ENCODE peak calls at places on chromosomes 11 and 22, in eight cellular contexts. One of them, this sample, is unnamed. For H3K4me1, the result is how much of the 10 kb centered on the place peaks cover.

GRCh38 chr11:65435330-65435931 is 12.8 kb downstream of the NEAT1 start:
- DNase-seq in GM23248: peak
- DNase-seq in transverse colon: peak
- DNase-seq in lung: no peak
- DNase-seq in mammary epithelial cell: no peak
- DNase-seq in neural progenitor cell: no peak
- DNase-seq in cardiac muscle cell: no peak
- DNase-seq in IMR-90: peak
- DNase-seq in this sample: peak

GRCh38 chr11:34599406-34599901 is 21.4 kb upstream of the EHF start:
- DNase-seq in GM23248: peak
- DNase-seq in transverse colon: no peak
- DNase-seq in lung: no peak
- DNase-seq in mammary epithelial cell: peak
- DNase-seq in neural progenitor cell: no peak
- DNase-seq in cardiac muscle cell: peak
- DNase-seq in IMR-90: peak
- DNase-seq in this sample: no peak

GRCh38 chr11:11628651-11629050 is 6.8 kb upstream of the GALNT18 start:
- DNase-seq in GM23248: no peak
- DNase-seq in transverse colon: no peak
- DNase-seq in lung: no peak
- DNase-seq in mammary epithelial cell: no peak
- DNase-seq in neural progenitor cell: no peak
- DNase-seq in cardiac muscle cell: no peak
- DNase-seq in IMR-90: no peak
- DNase-seq in this sample: no peak

GRCh38 chr11:82494988-82495432 is 238.7 kb downstream of the FAM181B start:
- DNase-seq in GM23248: no peak
- DNase-seq in transverse colon: no peak
- DNase-seq in lung: no peak
- DNase-seq in mammary epithelial cell: peak
- DNase-seq in neural progenitor cell: peak
- DNase-seq in cardiac muscle cell: no peak
- DNase-seq in IMR-90: no peak
- DNase-seq in this sample: no peak

GRCh38 chr11:14554959-14555358 is 34.8 kb upstream of the PSMA1 start:
- DNase-seq in GM23248: no peak
- DNase-seq in transverse colon: no peak
- DNase-seq in lung: no peak
- DNase-seq in mammary epithelial cell: no peak
- DNase-seq in neural progenitor cell: no peak
- DNase-seq in cardiac muscle cell: peak
- DNase-seq in IMR-90: no peak
- DNase-seq in this sample: no peak

GRCh38 chr11:118200901-118201680 is 23.7 kb downstream of the JAML start:
- DNase-seq in GM23248: no peak
- DNase-seq in transverse colon: no peak
- DNase-seq in lung: no peak
- DNase-seq in mammary epithelial cell: no peak
- DNase-seq in neural progenitor cell: no peak
- DNase-seq in cardiac muscle cell: no peak
- DNase-seq in IMR-90: no peak
- DNase-seq in this sample: no peak

GRCh38 chr11:11279956-11280689 is 72.9 kb downstream of the CSNK2A3 start:
- DNase-seq in GM23248: peak
- DNase-seq in transverse colon: no peak
- DNase-seq in lung: no peak
- DNase-seq in mammary epithelial cell: no peak
- DNase-seq in neural progenitor cell: no peak
- DNase-seq in cardiac muscle cell: no peak
- DNase-seq in IMR-90: peak
- DNase-seq in this sample: no peak

GRCh38 chr11:7281083-7281482 is 29.4 kb downstream of the SYT9 start:
- DNase-seq in GM23248: peak
- DNase-seq in transverse colon: no peak
- DNase-seq in lung: no peak
- DNase-seq in mammary epithelial cell: peak
- DNase-seq in neural progenitor cell: no peak
- DNase-seq in cardiac muscle cell: no peak
- DNase-seq in IMR-90: no peak
- DNase-seq in this sample: no peak

GRCh38 chr22:43923191-43923590 is 414 bp upstream of the PNPLA3 start:
- DNase-seq in GM23248: peak
- DNase-seq in transverse colon: no peak
- DNase-seq in lung: no peak
- DNase-seq in mammary epithelial cell: no peak
- DNase-seq in neural progenitor cell: no peak
- DNase-seq in cardiac muscle cell: peak
- DNase-seq in IMR-90: no peak
- DNase-seq in this sample: no peak

GRCh38 chr11:2427721-2428321 is 16.5 kb downstream of the TRPM5 start:
- DNase-seq in GM23248: no peak
- DNase-seq in transverse colon: no peak
- DNase-seq in lung: no peak
- DNase-seq in mammary epithelial cell: no peak
- DNase-seq in neural progenitor cell: no peak
- DNase-seq in cardiac muscle cell: no peak
- DNase-seq in IMR-90: no peak
- DNase-seq in this sample: no peak

GRCh38 chr11:110092577-110093406 is at the start of gene ZC3H12C:
- DNase-seq in GM23248: peak
- DNase-seq in transverse colon: peak
- DNase-seq in lung: peak
- DNase-seq in mammary epithelial cell: peak
- DNase-seq in neural progenitor cell: peak
- DNase-seq in cardiac muscle cell: peak
- DNase-seq in IMR-90: peak
- DNase-seq in this sample: peak

GRCh38 chr11:67450796-67451657 is 1.5 kb downstream of the GPR152 start:
- DNase-seq in GM23248: no peak
- DNase-seq in transverse colon: no peak
- DNase-seq in lung: no peak
- DNase-seq in mammary epithelial cell: no peak
- DNase-seq in neural progenitor cell: peak
- DNase-seq in cardiac muscle cell: no peak
- DNase-seq in IMR-90: no peak
- DNase-seq in this sample: no peak

GRCh38 chr11:12200359-12201015 is 90.1 kb downstream of the MICAL2 start:
- DNase-seq in GM23248: peak
- DNase-seq in transverse colon: peak
- DNase-seq in lung: no peak
- DNase-seq in mammary epithelial cell: peak
- DNase-seq in neural progenitor cell: no peak
- DNase-seq in cardiac muscle cell: peak
- DNase-seq in IMR-90: peak
- DNase-seq in this sample: peak

GRCh38 chr22:17734197-17734596 is 40.1 kb downstream of the BID start:
- DNase-seq in GM23248: peak
- DNase-seq in transverse colon: no peak
- DNase-seq in lung: no peak
- DNase-seq in mammary epithelial cell: no peak
- DNase-seq in neural progenitor cell: no peak
- DNase-seq in cardiac muscle cell: peak
- DNase-seq in IMR-90: peak
- DNase-seq in this sample: no peak

GRCh38 chr11:124676386-124676785 is 2.7 kb downstream of the SPA17 start:
- DNase-seq in GM23248: peak
- DNase-seq in transverse colon: peak
- DNase-seq in lung: peak
- DNase-seq in mammary epithelial cell: no peak
- DNase-seq in neural progenitor cell: no peak
- DNase-seq in cardiac muscle cell: peak
- DNase-seq in IMR-90: peak
- DNase-seq in this sample: no peak

GRCh38 chr11:110373061-110373702 is 56.6 kb upstream of the FDX1 start:
- DNase-seq in GM23248: peak
- DNase-seq in transverse colon: no peak
- DNase-seq in lung: no peak
- DNase-seq in mammary epithelial cell: peak
- DNase-seq in neural progenitor cell: no peak
- DNase-seq in cardiac muscle cell: peak
- DNase-seq in IMR-90: peak
- DNase-seq in this sample: no peak

GRCh38 chr11:3834349-3835099 is 6.2 kb downstream of the RHOG start:
- DNase-seq in GM23248: no peak
- DNase-seq in transverse colon: peak
- DNase-seq in lung: peak
- DNase-seq in mammary epithelial cell: no peak
- DNase-seq in neural progenitor cell: no peak
- DNase-seq in cardiac muscle cell: peak
- DNase-seq in IMR-90: no peak
- DNase-seq in this sample: peak

GRCh38 chr11:3837793-3838192 is 3.0 kb downstream of the RHOG start:
- DNase-seq in GM23248: peak
- DNase-seq in transverse colon: peak
- DNase-seq in lung: peak
- DNase-seq in mammary epithelial cell: no peak
- DNase-seq in neural progenitor cell: no peak
- DNase-seq in cardiac muscle cell: peak
- DNase-seq in IMR-90: no peak
- DNase-seq in this sample: no peak

GRCh38 chr11:3835100-3835485 is 5.7 kb downstream of the RHOG start:
- DNase-seq in GM23248: peak
- DNase-seq in transverse colon: peak
- DNase-seq in lung: no peak
- DNase-seq in mammary epithelial cell: no peak
- DNase-seq in neural progenitor cell: no peak
- DNase-seq in cardiac muscle cell: no peak
- DNase-seq in IMR-90: peak
- DNase-seq in this sample: no peak

GRCh38 chr11:3836903-3837302 is 3.9 kb downstream of the RHOG start:
- DNase-seq in GM23248: no peak
- DNase-seq in transverse colon: peak
- DNase-seq in lung: no peak
- DNase-seq in mammary epithelial cell: no peak
- DNase-seq in neural progenitor cell: no peak
- DNase-seq in cardiac muscle cell: no peak
- DNase-seq in IMR-90: no peak
- DNase-seq in this sample: no peak

DNA sequence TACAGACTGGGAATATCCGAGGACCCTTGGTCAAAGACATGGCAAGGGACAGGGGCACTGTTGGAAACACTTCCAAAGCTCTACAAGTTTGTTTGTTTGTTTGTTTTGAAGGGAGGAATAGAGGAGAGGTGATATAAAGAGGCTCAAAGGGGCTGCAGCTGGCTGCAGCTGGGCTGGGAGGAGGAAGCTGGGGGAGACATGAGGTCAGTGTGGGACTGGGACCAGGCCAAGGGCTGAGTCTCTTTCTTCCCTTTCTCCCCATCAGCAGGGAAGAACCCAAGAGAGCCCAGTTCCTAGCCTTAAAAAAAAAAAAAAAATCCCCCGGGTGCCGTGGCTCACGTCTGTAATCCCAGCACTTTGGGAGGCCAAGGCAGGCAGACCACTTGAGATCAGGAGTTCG is 5.0 kb downstream of the RHOG start:
- DNase-seq in GM23248: no peak
- DNase-seq in transverse colon: no peak
- DNase-seq in lung: no peak
- DNase-seq in mammary epithelial cell: no peak
- DNase-seq in neural progenitor cell: no peak
- DNase-seq in cardiac muscle cell: no peak
- DNase-seq in IMR-90: no peak
- DNase-seq in this sample: no peak
- H3K4me1 ChIP-seq in GM23248: under half
- H3K4me1 ChIP-seq in transverse colon: under half
- H3K4me1 ChIP-seq in lung: under half
- H3K4me1 ChIP-seq in mammary epithelial cell: under half
- H3K4me1 ChIP-seq in neural progenitor cell: under half
- H3K4me1 ChIP-seq in cardiac muscle cell: under half
- H3K4me1 ChIP-seq in IMR-90: under half
- H3K4me1 ChIP-seq in this sample: under half

DNA sequence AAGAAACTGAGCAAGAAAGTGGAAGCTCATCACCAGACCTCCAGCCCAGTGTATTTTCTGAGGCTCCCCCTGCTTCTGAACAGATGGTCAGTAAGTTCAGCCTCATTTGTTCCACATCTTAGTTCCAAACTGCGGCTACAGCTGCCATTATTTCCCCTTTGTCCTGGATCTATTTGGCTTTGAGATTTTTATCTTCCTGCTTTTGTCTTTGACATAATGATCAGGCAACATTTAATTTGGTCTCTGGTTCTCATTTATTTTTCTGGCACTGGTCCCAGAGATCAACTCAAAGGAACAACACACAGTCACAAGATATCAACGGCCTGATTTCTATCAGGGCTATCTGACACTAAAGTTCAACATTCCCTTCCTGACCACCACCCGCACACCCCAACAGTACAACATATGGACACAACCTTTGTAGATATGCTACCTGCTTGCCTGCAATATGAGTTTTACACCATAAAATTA is 137.5 kb downstream of the FAM76B start:
- DNase-seq in GM23248: no peak
- DNase-seq in transverse colon: no peak
- DNase-seq in lung: no peak
- DNase-seq in mammary epithelial cell: no peak
- DNase-seq in neural progenitor cell: no peak
- DNase-seq in cardiac muscle cell: no peak
- DNase-seq in IMR-90: no peak
- DNase-seq in this sample: no peak
- H3K27ac ChIP-seq in GM23248: no peak
- H3K27ac ChIP-seq in transverse colon: no peak
- H3K27ac ChIP-seq in lung: no peak
- H3K27ac ChIP-seq in mammary epithelial cell: no peak
- H3K27ac ChIP-seq in neural progenitor cell: no peak
- H3K27ac ChIP-seq in cardiac muscle cell: no peak
- H3K27ac ChIP-seq in IMR-90: no peak
- H3K27ac ChIP-seq in this sample: no peak

DNA sequence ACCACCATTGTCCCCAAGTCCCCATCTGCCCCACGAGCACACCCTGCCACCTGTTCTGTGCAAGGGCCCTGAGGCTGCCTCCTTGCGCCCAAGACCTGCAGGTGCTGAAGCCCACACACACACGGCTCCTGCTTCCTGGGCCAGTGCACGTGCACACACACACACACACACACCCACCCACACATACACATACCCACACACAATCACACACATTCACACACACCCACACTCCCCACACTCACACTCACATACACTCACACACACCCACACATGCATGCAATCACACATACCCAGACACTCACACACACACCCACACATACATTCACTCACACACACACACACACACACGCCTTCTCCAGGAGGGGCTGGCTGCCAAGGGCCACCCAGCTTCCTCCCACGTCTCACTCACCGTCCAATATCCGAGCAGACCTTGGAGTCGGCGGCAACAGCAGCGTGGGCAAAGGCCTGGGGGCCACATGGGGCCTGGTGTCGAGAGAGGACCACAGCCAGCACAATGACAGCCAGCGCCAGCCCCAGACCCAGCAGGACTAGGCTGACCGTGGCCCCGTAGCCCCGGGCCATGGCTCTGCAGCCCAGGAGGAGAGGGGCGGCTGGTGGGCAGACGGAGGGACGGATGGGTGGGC is 616 bp downstream of the GGT5 start:
- DNase-seq in GM23248: peak
- DNase-seq in transverse colon: no peak
- DNase-seq in lung: no peak
- DNase-seq in mammary epithelial cell: no peak
- DNase-seq in neural progenitor cell: no peak
- DNase-seq in cardiac muscle cell: peak
- DNase-seq in IMR-90: peak
- DNase-seq in this sample: peak
- H3K4me3 ChIP-seq in GM23248: no peak
- H3K4me3 ChIP-seq in transverse colon: peak
- H3K4me3 ChIP-seq in lung: peak
- H3K4me3 ChIP-seq in mammary epithelial cell: no peak
- H3K4me3 ChIP-seq in neural progenitor cell: no peak
- H3K4me3 ChIP-seq in cardiac muscle cell: no peak
- H3K4me3 ChIP-seq in IMR-90: peak
- H3K4me3 ChIP-seq in this sample: no peak

GRCh38 chr22:19993926-19994325 is 22.7 kb downstream of the ARVCF start:
- DNase-seq in GM23248: no peak
- DNase-seq in transverse colon: no peak
- DNase-seq in lung: no peak
- DNase-seq in mammary epithelial cell: no peak
- DNase-seq in neural progenitor cell: no peak
- DNase-seq in cardiac muscle cell: no peak
- DNase-seq in IMR-90: no peak
- DNase-seq in this sample: no peak
- H3K4me1 ChIP-seq in GM23248: under half
- H3K4me1 ChIP-seq in transverse colon: under half
- H3K4me1 ChIP-seq in lung: under half
- H3K4me1 ChIP-seq in mammary epithelial cell: under half
- H3K4me1 ChIP-seq in neural progenitor cell: under half
- H3K4me1 ChIP-seq in cardiac muscle cell: under half
- H3K4me1 ChIP-seq in IMR-90: under half
- H3K4me1 ChIP-seq in this sample: under half